ENCODE peak calls at places on chromosomes 4 and X, in seven cellular contexts. P is HFF-Myc, Y is fibroblast of lung, T is body of pancreas, J is brain microvascular endothelial cell, A is tibial nerve, O is cardiac muscle cell. W is an unnamed sample.

GRCh38 chrX:397575-397974 is 10.9 kb upstream of the PPP2R3B start:
- DNase-seq in O (peak), T (no peak), A (peak), P (peak), J (peak), Y (peak), W (no peak)

GRCh38 chrX:29948653-29949052 is 266.7 kb upstream of the MAGEB2 start:
- DNase-seq in A (no peak), O (peak), J (no peak), P (no peak), T (no peak), Y (peak), W (no peak)

GRCh38 chrX:36898301-36898700 is 109.9 kb upstream of the FAM47C start:
- DNase-seq in Y (peak), A (no peak), P (no peak), J (no peak), T (no peak), O (no peak), W (no peak)

GRCh38 chr4:3805026-3805425 is 38.8 kb downstream of the ADRA2C start:
- DNase-seq in O (no peak), A (no peak), J (no peak), Y (no peak), T (no peak), P (no peak), W (no peak)

GRCh38 chrX:129461801-129462456 is 61.4 kb downstream of the SMARCA1 start:
- DNase-seq in J (no peak), P (no peak), A (no peak), O (no peak), T (no peak), Y (no peak), W (no peak)

GRCh38 chr4:188016754-188017153 is 21.2 kb downstream of the ZFP42 start:
- DNase-seq in T (no peak), A (no peak), P (no peak), J (no peak), O (no peak), Y (no peak), W (no peak)

GRCh38 chrX:40449396-40449795 is 131.4 kb upstream of the ATP6AP2 start:
- DNase-seq in O (no peak), Y (no peak), T (no peak), J (no peak), P (no peak), A (no peak), W (no peak)

GRCh38 chr4:76733380-76733779 is 164.6 kb downstream of the SOWAHB start:
- DNase-seq in A (no peak), P (no peak), T (peak), Y (no peak), J (no peak), O (no peak), W (no peak)

GRCh38 chr4:1716065-1716945 is 4.2 kb upstream of the SLBP start:
- DNase-seq in O (no peak), P (no peak), T (no peak), A (no peak), Y (no peak), J (no peak), W (no peak)

GRCh38 chr4:105461221-105462041 is 12.4 kb downstream of the PPA2 start:
- DNase-seq in T (no peak), J (no peak), O (peak), P (no peak), A (no peak), Y (peak), W (no peak)

GRCh38 chr4:184722798-184723197 is 11.1 kb downstream of the CENPU start:
- DNase-seq in P (no peak), Y (no peak), A (no peak), J (no peak), O (no peak), T (no peak), W (no peak)

GRCh38 chr4:110823251-110823650 is 200.4 kb upstream of the PITX2 start:
- DNase-seq in P (no peak), Y (no peak), A (no peak), O (peak), J (peak), T (no peak), W (no peak)

GRCh38 chrX:73214366-73215094 is at the start of gene NAP1L2:
- DNase-seq in J (no peak), Y (no peak), T (peak), A (no peak), P (no peak), O (peak), W (no peak)

GRCh38 chr4:10063544-10064300 is 42.4 kb upstream of the SLC2A9 start:
- DNase-seq in T (peak), J (peak), O (peak), Y (peak), P (peak), A (no peak), W (peak)

DNA sequence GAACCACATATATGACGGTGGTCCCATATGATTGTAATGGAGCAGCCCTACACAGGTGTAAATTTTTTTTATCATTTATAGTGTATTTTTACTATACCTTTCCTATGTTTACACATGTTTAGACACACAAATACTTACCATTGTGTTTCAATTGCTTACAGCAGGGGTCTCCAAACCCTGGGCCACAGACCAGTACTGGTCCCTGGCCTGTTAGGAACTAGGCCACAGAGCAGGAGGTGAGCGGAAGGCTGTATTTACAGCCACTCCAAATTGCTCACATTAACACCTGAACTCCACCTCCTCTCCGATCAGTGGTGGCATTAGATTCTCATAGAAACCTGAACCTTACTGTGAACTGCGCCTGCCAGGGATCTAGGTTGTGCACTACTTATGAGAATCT is 201.8 kb upstream of the NDST4 start:
- DNase-seq in O (no peak), T (no peak), J (no peak), P (no peak), Y (no peak), A (no peak), W (no peak)
- TF ChIP-seq CTCF in O (no peak), T (no peak), J (no peak), P (no peak), Y (no peak), A (no peak), W (no peak)

GRCh38 chrX:46367491-46367890 is 177.7 kb downstream of the ZNF674 start:
- DNase-seq in P (no peak), O (no peak), J (no peak), T (no peak), A (no peak), Y (peak), W (no peak)

GRCh38 chrX:46366597-46367207 is 178.5 kb downstream of the ZNF674 start:
- DNase-seq in P (no peak), J (no peak), T (no peak), Y (no peak), O (no peak), A (no peak), W (no peak)
- TF ChIP-seq CTCF in P (no peak), J (no peak), T (no peak), Y (no peak), O (no peak), A (no peak), W (no peak)

GRCh38 chrX:109840585-109840984 is 107.5 kb upstream of the ACSL4 start:
- DNase-seq in J (peak), A (no peak), T (no peak), O (peak), P (peak), Y (peak), W (no peak)

GRCh38 chrX:109842611-109843010 is 109.6 kb upstream of the ACSL4 start:
- DNase-seq in P (no peak), T (no peak), Y (no peak), J (no peak), O (peak), A (no peak), W (no peak)

GRCh38 chrX:109841869-109842579 is 109.0 kb upstream of the ACSL4 start:
- DNase-seq in T (no peak), J (no peak), P (no peak), Y (peak), A (no peak), O (peak), W (no peak)

GRCh38 chrX:109841257-109841656 is 108.2 kb upstream of the ACSL4 start:
- DNase-seq in P (no peak), O (no peak), A (no peak), T (no peak), Y (no peak), J (no peak), W (no peak)

GRCh38 chrX:109839694-109840358 is 106.8 kb upstream of the ACSL4 start:
- DNase-seq in P (no peak), Y (no peak), A (no peak), O (peak), J (peak), T (no peak), W (no peak)
- TF ChIP-seq CTCF in P (peak), Y (no peak), A (no peak), O (peak), J (peak), T (no peak), W (peak)

GRCh38 chr4:24514808-24515207 is 69.5 kb downstream of the DHX15 start:
- DNase-seq in P (no peak), A (no peak), J (no peak), Y (no peak), T (no peak), O (no peak), W (no peak)
- TF ChIP-seq CTCF in P (peak), A (no peak), J (peak), Y (peak), T (no peak), O (peak), W (peak)

GRCh38 chrX:53481093-53481492 is 46.9 kb upstream of the HSD17B10 start:
- DNase-seq in A (no peak), Y (no peak), J (no peak), O (no peak), T (peak), P (no peak), W (no peak)
- TF ChIP-seq CTCF in A (no peak), Y (peak), J (peak), O (peak), T (peak), P (peak), W (peak)

GRCh38 chr4:141375855-141376254 is 155.2 kb downstream of the ZNF330 start:
- DNase-seq in T (peak), P (peak), Y (peak), O (peak), A (no peak), J (peak), W (no peak)
- TF ChIP-seq CTCF in T (peak), P (peak), Y (peak), O (peak), A (no peak), J (peak), W (peak)

DNA sequence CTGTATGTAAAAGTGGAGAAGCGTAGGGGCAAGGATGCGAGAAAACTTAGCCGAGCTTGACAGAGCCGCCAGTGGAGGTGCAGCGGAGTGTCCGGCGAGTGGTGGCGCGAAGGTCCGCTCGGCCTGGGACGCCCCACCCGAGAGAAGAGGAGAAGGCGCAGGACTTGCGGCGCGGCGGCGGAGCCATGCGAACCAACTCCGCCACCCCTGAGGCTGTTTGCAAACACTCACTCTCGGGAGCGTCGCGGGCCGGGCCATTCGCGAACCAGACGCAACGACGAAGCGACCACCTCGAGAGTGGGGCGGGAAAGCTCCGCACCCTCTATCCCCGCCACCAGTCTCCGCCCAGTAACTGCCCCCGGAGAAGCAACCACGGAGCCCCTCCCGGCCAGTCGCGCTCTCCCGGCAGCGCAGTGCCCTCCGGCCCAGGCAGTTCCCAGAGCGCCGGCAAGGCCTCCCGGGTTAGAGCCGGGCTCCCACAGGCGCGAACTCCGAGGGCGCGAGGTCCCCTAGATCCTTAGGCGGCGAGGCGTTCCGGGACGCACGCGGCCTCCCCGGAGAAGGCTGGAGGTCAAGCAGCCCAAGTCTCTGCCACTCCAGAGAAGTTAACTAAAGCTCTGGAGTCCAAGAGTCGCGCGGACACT is 2.2 kb upstream of the MAB21L2 start:
- DNase-seq in A (no peak), P (no peak), Y (peak), J (no peak), O (peak), T (no peak), W (peak)
- TF ChIP-seq CTCF in A (no peak), P (no peak), Y (no peak), J (no peak), O (no peak), T (no peak), W (no peak)

GRCh38 chr4:119627267-119628190 is 1.1 kb downstream of the PDE5A start:
- DNase-seq in Y (peak), O (peak), J (peak), P (no peak), T (peak), A (peak), W (peak)
- TF ChIP-seq CTCF in Y (no peak), O (peak), J (no peak), P (no peak), T (peak), A (peak), W (peak)

GRCh38 chr4:64718091-64718490 is 308.8 kb upstream of the TECRL start:
- DNase-seq in P (no peak), T (no peak), J (no peak), A (no peak), O (peak), Y (no peak), W (no peak)

GRCh38 chr4:64715741-64716140 is 306.5 kb upstream of the TECRL start:
- DNase-seq in O (no peak), A (no peak), Y (no peak), J (no peak), T (no peak), P (no peak), W (no peak)

GRCh38 chr4:64713256-64713840 is 304.1 kb upstream of the TECRL start:
- DNase-seq in A (no peak), T (no peak), J (peak), P (no peak), O (peak), Y (peak), W (no peak)
- TF ChIP-seq CTCF in A (no peak), T (peak), J (peak), P (peak), O (peak), Y (peak), W (peak)

DNA sequence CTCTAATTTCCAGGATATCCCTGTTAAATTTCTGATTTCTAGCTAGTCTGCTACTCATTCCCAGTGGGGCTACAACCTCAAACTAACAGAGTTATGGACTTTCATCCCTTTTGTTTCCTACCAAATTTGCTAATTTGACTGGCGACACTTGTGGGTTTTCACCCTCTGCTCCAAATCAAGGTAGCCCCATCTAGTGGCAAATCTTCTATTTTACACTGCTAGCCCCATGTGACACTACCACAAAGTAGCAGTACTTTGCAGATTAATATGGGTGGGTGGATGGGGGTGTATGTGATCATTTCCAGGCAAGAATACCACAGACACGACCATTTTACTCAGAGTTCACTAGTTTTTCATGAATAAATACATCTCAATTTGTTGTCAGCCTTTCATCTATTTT is 150.3 kb downstream of the MSL3 start:
- DNase-seq in Y (peak), J (peak), P (no peak), A (no peak), O (peak), T (no peak), W (no peak)
- TF ChIP-seq CTCF in Y (peak), J (peak), P (peak), A (no peak), O (peak), T (no peak), W (peak)